ENCODE peak calls at places on chromosomes 3 and 15, in eight cellular contexts. W is hypothalamus, V is DMS153, N is NCI-H774, H is lung, Y is hepatic stellate cell, I is HAP-1, E is activated T-cell treated with anti-CD3 and anti-CD28 coated beads for 48 hours. S is an unnamed sample.

GRCh38 chr15:76752549-76752948 is 152.6 kb downstream of the SCAPER start:
- DNase-seq in N (no peak), E (no peak), I (no peak), W (no peak), H (no peak), V (no peak), Y (no peak), S (no peak)

GRCh38 chr3:23644741-23645140 is 161.0 kb upstream of the UBE2E1 start:
- DNase-seq in N (no peak), V (no peak), I (peak), Y (no peak), E (no peak), H (no peak), W (no peak), S (no peak)

GRCh38 chr3:51916418-51916817 is 13.3 kb upstream of the IQCF1 start:
- DNase-seq in N (no peak), V (no peak), Y (no peak), E (no peak), H (no peak), I (no peak), W (no peak), S (no peak)

GRCh38 chr3:129026728-129027543 is 25.8 kb downstream of the EFCC1 start:
- DNase-seq in E (peak), W (peak), I (peak), H (peak), V (peak), Y (peak), N (peak), S (peak)

GRCh38 chr15:48645558-48646330 is at the start of gene FBN1:
- DNase-seq in N (peak), E (peak), W (peak), V (peak), H (peak), I (peak), Y (peak), S (peak)

GRCh38 chr3:55069950-55070349 is 142.1 kb upstream of the LRTM1 start:
- DNase-seq in E (no peak), N (peak), I (no peak), W (no peak), V (no peak), H (no peak), Y (no peak), S (no peak)

GRCh38 chr3:127629462-127630403 is 748 bp downstream of the PODXL2 start:
- DNase-seq in I (peak), N (peak), V (peak), W (no peak), Y (no peak), H (no peak), E (no peak), S (no peak)

GRCh38 chr3:86793786-86794185 is 197.2 kb downstream of the VGLL3 start:
- DNase-seq in Y (peak), W (no peak), E (no peak), V (no peak), H (no peak), N (no peak), I (peak), S (peak)

GRCh38 chr15:68682330-68682729 is 103.5 kb downstream of the CORO2B start:
- DNase-seq in N (no peak), H (no peak), W (no peak), I (no peak), Y (no peak), V (no peak), E (no peak), S (no peak)

GRCh38 chr15:65349338-65349737 is 28.5 kb downstream of the IGDCC3 start:
- DNase-seq in Y (no peak), H (no peak), N (no peak), W (no peak), I (no peak), E (no peak), V (no peak), S (no peak)

GRCh38 chr3:29940759-29941319 is 660.0 kb downstream of the RBMS3 start:
- DNase-seq in E (no peak), N (no peak), V (no peak), W (no peak), H (no peak), Y (no peak), I (no peak), S (no peak)

GRCh38 chr15:70190965-70191364 is 93.2 kb upstream of the TLE3 start:
- DNase-seq in H (no peak), Y (no peak), N (no peak), I (no peak), V (no peak), E (no peak), W (no peak), S (no peak)

GRCh38 chr3:128447561-128448013 is 19.1 kb downstream of the DNAJB8 start:
- DNase-seq in H (no peak), V (no peak), Y (no peak), N (no peak), I (no peak), E (peak), W (no peak), S (no peak)

GRCh38 chr3:70861855-70862254 is 549.4 kb upstream of the MDFIC2 start:
- DNase-seq in V (no peak), I (no peak), H (no peak), E (no peak), W (no peak), N (no peak), Y (no peak), S (no peak)

GRCh38 chr3:113018461-113019181 is 27.8 kb downstream of the GTPBP8 start:
- DNase-seq in N (no peak), I (peak), Y (no peak), E (no peak), H (no peak), V (no peak), W (no peak), S (no peak)

GRCh38 chr15:65790692-65791334 is 1.3 kb downstream of the DENND4A start:
- DNase-seq in H (no peak), N (no peak), I (peak), W (no peak), Y (peak), E (no peak), V (no peak), S (peak)

GRCh38 chr15:90463381-90463780 is 66.3 kb upstream of the CRTC3 start:
- DNase-seq in H (no peak), N (no peak), W (no peak), E (no peak), V (no peak), Y (peak), I (no peak), S (no peak)

GRCh38 chr3:39506863-39507262 is 39.4 kb downstream of the MOBP start:
- DNase-seq in W (no peak), V (no peak), E (no peak), I (no peak), H (no peak), N (no peak), Y (no peak), S (no peak)

GRCh38 chr15:74257105-74257504 is 21.0 kb downstream of the CCDC33 start:
- DNase-seq in I (no peak), Y (no peak), N (no peak), V (no peak), H (no peak), E (no peak), W (no peak), S (no peak)

GRCh38 chr3:4570840-4571621 is 77.9 kb downstream of the ITPR1 start:
- DNase-seq in V (no peak), E (no peak), H (no peak), N (no peak), Y (no peak), W (no peak), I (no peak), S (no peak)

GRCh38 chr3:194251461-194251860 is 99.7 kb downstream of the CPN2 start:
- DNase-seq in I (no peak), E (no peak), H (no peak), N (no peak), Y (no peak), W (no peak), V (no peak), S (no peak)

GRCh38 chr3:194879126-194879887 is 193.6 kb downstream of the FAM43A start:
- DNase-seq in V (no peak), N (no peak), E (no peak), Y (no peak), I (no peak), W (no peak), H (no peak), S (no peak)